ENCODE peak calls at places on chromosomes 16 and 17, in five cellular contexts. One of them, this sample, is unnamed.

GRCh38 chr17:9522074-9522473 is 53.5 kb downstream of the STX8 start:
- DNase-seq in progenitor cell of endocrine pancreas: no peak
- DNase-seq in Ammon's horn: peak; percentile 79
- DNase-seq in hypothalamus: peak; percentile 3
- DNase-seq in astrocyte of the hippocampus: peak; percentile 77
- DNase-seq in this sample: no peak

GRCh38 chr17:62666801-62667591 is 39.5 kb downstream of the MRC2 start:
- DNase-seq in Ammon's horn: no peak
- DNase-seq in astrocyte of the hippocampus: no peak
- DNase-seq in hypothalamus: no peak
- DNase-seq in progenitor cell of endocrine pancreas: no peak
- DNase-seq in this sample: no peak

GRCh38 chr17:74096456-74096855 is 107.0 kb upstream of the RPL38 start:
- DNase-seq in Ammon's horn: no peak
- DNase-seq in hypothalamus: no peak
- DNase-seq in astrocyte of the hippocampus: no peak
- DNase-seq in progenitor cell of endocrine pancreas: no peak
- DNase-seq in this sample: no peak

GRCh38 chr17:29929544-29930398 is at the start of gene SSH2:
- DNase-seq in Ammon's horn: peak; percentile 91
- DNase-seq in progenitor cell of endocrine pancreas: peak; percentile 80
- DNase-seq in hypothalamus: peak; percentile 84
- DNase-seq in astrocyte of the hippocampus: peak; percentile 94
- DNase-seq in this sample: peak; percentile 93

GRCh38 chr17:18038149-18038850 is 668 bp downstream of the ATPAF2 start:
- DNase-seq in Ammon's horn: no peak
- DNase-seq in progenitor cell of endocrine pancreas: no peak
- DNase-seq in astrocyte of the hippocampus: no peak
- DNase-seq in hypothalamus: no peak
- DNase-seq in this sample: no peak

GRCh38 chr17:60664022-60664421 is 13.6 kb upstream of the BCAS3 start:
- DNase-seq in hypothalamus: no peak
- DNase-seq in astrocyte of the hippocampus: no peak
- DNase-seq in progenitor cell of endocrine pancreas: no peak
- DNase-seq in Ammon's horn: no peak
- DNase-seq in this sample: no peak

GRCh38 chr17:49858796-49859195 is 10.9 kb upstream of the TAC4 start:
- DNase-seq in progenitor cell of endocrine pancreas: no peak
- DNase-seq in hypothalamus: no peak
- DNase-seq in Ammon's horn: peak; percentile 48
- DNase-seq in astrocyte of the hippocampus: no peak
- DNase-seq in this sample: no peak

GRCh38 chr16:87186440-87186839 is 130.8 kb downstream of the C16orf95 start:
- DNase-seq in progenitor cell of endocrine pancreas: no peak
- DNase-seq in hypothalamus: no peak
- DNase-seq in astrocyte of the hippocampus: no peak
- DNase-seq in Ammon's horn: no peak
- DNase-seq in this sample: no peak

GRCh38 chr17:68498479-68499326 is 13.5 kb upstream of the PRKAR1A start:
- DNase-seq in Ammon's horn: no peak
- DNase-seq in astrocyte of the hippocampus: no peak
- DNase-seq in progenitor cell of endocrine pancreas: no peak
- DNase-seq in hypothalamus: no peak
- DNase-seq in this sample: no peak

GRCh38 chr16:64469906-64470702 is 651.8 kb downstream of the CDH11 start:
- DNase-seq in astrocyte of the hippocampus: peak; percentile 17
- DNase-seq in progenitor cell of endocrine pancreas: no peak
- DNase-seq in Ammon's horn: no peak
- DNase-seq in hypothalamus: no peak
- DNase-seq in this sample: no peak

GRCh38 chr17:81711814-81712467 is at the start of gene SLC25A10:
- DNase-seq in Ammon's horn: peak; percentile 72
- DNase-seq in astrocyte of the hippocampus: peak; percentile 91
- DNase-seq in hypothalamus: peak; percentile 56
- DNase-seq in progenitor cell of endocrine pancreas: peak; percentile 64
- DNase-seq in this sample: no peak

GRCh38 chr16:62201911-62202310 is 165.7 kb upstream of the CDH8 start:
- DNase-seq in progenitor cell of endocrine pancreas: no peak
- DNase-seq in astrocyte of the hippocampus: no peak
- DNase-seq in hypothalamus: no peak
- DNase-seq in Ammon's horn: no peak
- DNase-seq in this sample: no peak

GRCh38 chr17:37787055-37787720 is 42.3 kb upstream of the HNF1B start:
- DNase-seq in hypothalamus: peak; percentile 14
- DNase-seq in progenitor cell of endocrine pancreas: no peak
- DNase-seq in astrocyte of the hippocampus: peak; percentile 78
- DNase-seq in Ammon's horn: peak; percentile 54
- DNase-seq in this sample: no peak

GRCh38 chr17:65638221-65638940 is 76.9 kb upstream of the AXIN2 start:
- DNase-seq in progenitor cell of endocrine pancreas: no peak
- DNase-seq in astrocyte of the hippocampus: peak; percentile 55
- DNase-seq in hypothalamus: no peak
- DNase-seq in Ammon's horn: peak; percentile 41
- DNase-seq in this sample: no peak

GRCh38 chr16:54425681-54426549 is 139.3 kb upstream of the IRX3 start:
- DNase-seq in progenitor cell of endocrine pancreas: no peak
- DNase-seq in Ammon's horn: no peak
- DNase-seq in astrocyte of the hippocampus: no peak
- DNase-seq in hypothalamus: no peak
- DNase-seq in this sample: no peak

GRCh38 chr16:81752225-81752875 is 26.7 kb upstream of the PLCG2 start:
- DNase-seq in hypothalamus: peak; percentile 27
- DNase-seq in progenitor cell of endocrine pancreas: no peak
- DNase-seq in Ammon's horn: peak; percentile 75
- DNase-seq in astrocyte of the hippocampus: no peak
- DNase-seq in this sample: no peak

This sample was measured in type B pancreatic cell.